ENCODE peak calls at places on chromosome 18, in four cellular contexts. R is left ventricle myocardium inferior, F is NCI-H2081, S is mesothelial cell of epicardium. N is an unnamed sample.

GRCh38 chr18:63405986-63406385 is 16.3 kb downstream of the VPS4B start:
- DNase-seq in S (no peak), F (no peak), R (peak; percentile 23), N (no peak)

GRCh38 chr18:46858290-46858689 is 59.0 kb downstream of the PIAS2 start:
- DNase-seq in R (no peak), F (no peak), S (no peak), N (no peak)

GRCh38 chr18:3916082-3916481 is 466.1 kb downstream of the TGIF1 start:
- DNase-seq in F (no peak), R (peak; percentile 22), S (no peak), N (no peak)

GRCh38 chr18:5515007-5515744 is 28.6 kb downstream of the EPB41L3 start:
- DNase-seq in S (no peak), R (no peak), F (no peak), N (no peak)

GRCh38 chr18:832085-832681 is 20.1 kb upstream of the YES1 start:
- DNase-seq in S (no peak), R (peak; percentile 17), F (no peak), N (peak; percentile 44)

GRCh38 chr18:12907258-12907925 is 23.4 kb upstream of the PTPN2 start:
- DNase-seq in S (no peak), R (no peak), F (no peak), N (no peak)

GRCh38 chr18:79460445-79461300 is 64.9 kb downstream of the NFATC1 start:
- DNase-seq in F (no peak), S (no peak), R (no peak), N (no peak)

GRCh38 chr18:36389811-36390581 is 92.5 kb downstream of the FHOD3 start:
- DNase-seq in R (peak; percentile 48), S (no peak), F (no peak), N (no peak)

GRCh38 chr18:74577019-74577418 is 20.7 kb upstream of the ZNF407 start:
- DNase-seq in F (no peak), S (no peak), R (no peak), N (no peak)

GRCh38 chr18:63460414-63460813 is 16.3 kb upstream of the SERPINB5 start:
- DNase-seq in R (no peak), F (no peak), S (no peak), N (no peak)

GRCh38 chr18:67705748-67706147 is 189.2 kb upstream of the DSEL start:
- DNase-seq in F (no peak), S (no peak), R (no peak), N (no peak)

GRCh38 chr18:42281124-42281523 is 326.1 kb downstream of the PIK3C3 start:
- DNase-seq in R (no peak), F (no peak), S (no peak), N (no peak)

N was measured in DMS153.